ENCODE peak calls at places on chromosome 20, in four cellular contexts. U is mesendoderm, R is MM.1S, D is HCT116. E is an unnamed sample.

GRCh38 chr20:34541917-34542316 is 16.6 kb upstream of the MAP1LC3A start:
- DNase-seq in U (no peak), R (no peak), D (no peak), E (no peak)

GRCh38 chr20:7650481-7650880 is 289.8 kb downstream of the HAO1 start:
- DNase-seq in U (no peak), R (no peak), D (no peak), E (no peak)

GRCh38 chr20:50372770-50373088 is 137.5 kb upstream of the PTPN1 start:
- DNase-seq in U (peak), R (no peak), D (no peak), E (peak)

GRCh38 chr20:45469336-45470261 is at the start of gene WFDC2:
- DNase-seq in U (peak), R (no peak), D (no peak), E (peak)

GRCh38 chr20:34965051-34965450 is 9.4 kb downstream of the MYH7B start:
- DNase-seq in U (no peak), R (no peak), D (no peak), E (no peak)

GRCh38 chr20:19885576-19885956 is 127.5 kb downstream of the RIN2 start:
- DNase-seq in U (no peak), R (no peak), D (no peak), E (no peak)

GRCh38 chr20:8060977-8061376 is 41.4 kb upstream of the TMX4 start:
- DNase-seq in U (no peak), R (no peak), D (no peak), E (no peak)

GRCh38 chr20:25052255-25053206 is 5.4 kb downstream of the ACSS1 start:
- DNase-seq in U (no peak), R (no peak), D (no peak), E (no peak)

GRCh38 chr20:59006167-59006863 is 739 bp downstream of the CTSZ start:
- DNase-seq in U (no peak), R (no peak), D (no peak), E (no peak)

DNA sequence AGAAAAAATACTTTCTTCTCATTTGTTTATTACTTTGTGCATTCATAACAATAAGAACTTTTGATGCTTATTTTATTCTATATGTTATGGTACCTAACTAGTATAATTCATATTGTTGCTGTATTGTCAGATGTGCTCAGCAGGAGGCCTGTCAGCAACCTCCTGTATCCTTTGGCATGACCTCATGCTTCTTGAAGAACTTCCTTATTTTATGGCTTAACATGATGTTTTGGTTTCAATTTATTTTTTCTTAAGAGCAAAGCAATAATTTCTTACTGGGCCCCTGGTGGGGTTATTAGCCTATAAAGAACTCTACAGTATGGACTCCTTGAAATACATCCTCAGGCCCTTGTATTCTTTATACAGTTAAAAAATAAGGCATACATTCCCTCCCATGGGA is 17.3 kb downstream of the GGTLC1 start:
- DNase-seq in U (no peak), R (no peak), D (no peak), E (no peak)
- H3K4me2 ChIP-seq in U (no peak), R (no peak), D (no peak), E (no peak)

GRCh38 chr20:57135875-57136274 is 130.6 kb downstream of the BMP7 start:
- DNase-seq in U (no peak), R (no peak), D (no peak), E (no peak)
- H3K4me2 ChIP-seq in U (no peak), R (peak), D (peak), E (no peak)

DNA sequence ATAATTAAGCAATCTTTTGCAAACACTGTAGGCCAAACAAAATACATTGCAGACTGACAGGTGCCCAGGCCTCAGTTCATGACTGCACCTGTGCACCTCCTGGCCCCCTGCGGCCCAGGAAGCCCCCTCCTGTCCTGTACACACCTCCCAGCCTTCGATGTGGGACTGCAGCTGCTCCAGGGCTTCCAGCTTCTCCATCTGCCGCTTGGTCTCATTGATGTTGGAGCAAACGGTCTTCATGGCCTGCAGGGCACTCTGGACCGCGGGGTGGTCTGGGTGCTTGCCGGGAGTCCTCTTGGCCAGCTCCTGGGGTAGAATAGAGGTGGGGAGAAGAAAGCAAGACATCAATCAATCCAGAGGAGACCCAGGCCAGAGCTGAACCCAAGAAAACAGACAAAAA is 119.7 kb downstream of the PREX1 start:
- DNase-seq in U (no peak), R (no peak), D (no peak), E (no peak)
- H3K4me2 ChIP-seq in U (no peak), R (no peak), D (no peak), E (no peak)

GRCh38 chr20:10667077-10667401 is 6.8 kb downstream of the JAG1 start:
- DNase-seq in U (no peak), R (no peak), D (no peak), E (no peak)
- H3K4me2 ChIP-seq in U (no peak), R (no peak), D (no peak), E (no peak)

DNA sequence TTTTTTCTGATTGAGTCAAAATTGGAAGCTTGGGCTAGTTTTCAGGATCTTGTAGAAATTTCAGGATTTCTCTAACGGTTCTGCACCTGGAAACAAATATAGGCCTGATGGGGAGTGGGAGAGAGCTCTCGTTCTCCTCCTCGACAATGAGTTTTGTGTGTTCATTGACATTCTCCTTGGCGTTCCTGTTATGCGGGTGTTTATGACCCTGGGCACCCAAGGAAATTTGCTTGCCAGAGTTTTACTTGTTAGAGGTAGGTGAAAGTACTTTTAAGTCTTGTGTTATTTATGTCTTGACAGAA is 2.2 kb downstream of the ASXL1 start:
- DNase-seq in U (no peak), R (no peak), D (no peak), E (no peak)
- H3K4me2 ChIP-seq in U (no peak), R (peak), D (peak), E (peak)

GRCh38 chr20:4813839-4814695 is 92.4 kb downstream of the PRND start:
- DNase-seq in U (peak), R (peak), D (no peak), E (no peak)
- H3K4me2 ChIP-seq in U (no peak), R (peak), D (no peak), E (no peak)

DNA sequence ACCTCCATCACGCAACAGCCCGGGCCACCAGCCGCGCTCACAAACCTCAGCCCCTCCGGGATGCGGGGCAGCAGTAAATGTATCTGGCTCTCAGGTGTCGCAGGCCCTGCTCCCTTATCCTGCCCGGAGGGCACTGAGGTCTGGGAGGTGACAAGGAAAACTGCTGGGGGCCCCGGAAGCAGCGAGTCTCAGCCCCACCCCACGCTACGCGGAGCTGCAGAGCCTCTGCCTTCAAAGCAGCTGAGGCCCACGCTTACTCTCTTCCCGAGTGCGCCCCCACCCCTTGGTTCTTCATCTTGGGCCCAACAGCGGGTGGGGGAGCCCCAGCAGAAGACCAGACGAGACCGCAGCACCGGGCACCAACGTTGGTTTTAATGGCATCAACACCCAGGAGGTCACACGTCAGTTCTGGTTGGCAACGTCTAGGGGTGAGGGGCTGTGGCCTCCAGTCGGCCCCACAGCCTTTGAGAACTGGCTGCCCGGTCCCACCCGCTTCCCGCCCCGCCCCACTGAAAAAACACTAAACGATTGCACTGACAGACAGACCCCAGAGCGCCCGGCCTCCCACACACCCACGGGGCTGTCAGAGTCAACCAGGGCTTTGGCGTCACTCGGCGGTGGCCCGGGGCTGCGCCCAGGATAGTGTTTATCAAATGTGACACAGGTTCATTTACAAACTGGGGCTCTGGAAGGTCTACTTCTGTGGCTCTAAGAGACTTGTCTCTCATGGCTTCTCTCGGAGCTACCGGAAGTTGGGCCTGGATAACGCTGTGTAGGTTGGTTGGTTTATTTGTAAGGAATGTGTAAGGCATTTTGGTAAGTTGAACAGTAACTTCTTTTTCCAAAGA is 43.7 kb downstream of the DSTN start:
- DNase-seq in U (no peak), R (no peak), D (no peak), E (no peak)
- H3K4me2 ChIP-seq in U (no peak), R (no peak), D (no peak), E (no peak)

GRCh38 chr20:10922941-10923340 is 249.1 kb upstream of the JAG1 start:
- DNase-seq in U (peak), R (no peak), D (no peak), E (peak)

GRCh38 chr20:10924628-10925266 is 250.9 kb upstream of the JAG1 start:
- DNase-seq in U (no peak), R (no peak), D (no peak), E (no peak)

GRCh38 chr20:10921491-10922010 is 247.8 kb upstream of the JAG1 start:
- DNase-seq in U (no peak), R (no peak), D (no peak), E (no peak)

GRCh38 chr20:10920396-10920795 is 246.6 kb upstream of the JAG1 start:
- DNase-seq in U (no peak), R (no peak), D (no peak), E (no peak)

DNA sequence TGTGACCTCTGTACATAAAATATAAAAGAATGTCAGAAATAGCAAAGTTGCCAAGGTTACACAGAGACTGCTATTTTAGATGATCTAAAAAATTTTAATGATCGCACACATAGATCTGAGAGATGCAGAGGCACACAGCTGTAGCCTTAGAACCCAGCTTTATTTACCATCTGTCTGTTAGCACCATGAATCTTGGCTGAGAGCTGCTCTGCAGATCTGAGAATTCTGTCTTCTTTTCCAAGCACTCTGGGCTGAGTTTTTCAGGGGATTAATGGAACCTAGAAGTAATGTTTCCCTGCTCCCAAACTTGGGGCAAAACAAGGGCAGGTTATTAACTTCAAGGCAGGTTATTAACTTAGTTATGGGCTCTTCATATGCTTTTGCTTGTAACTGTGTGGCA is 248.7 kb upstream of the JAG1 start:
- DNase-seq in U (no peak), R (no peak), D (no peak), E (no peak)
- H3K4me2 ChIP-seq in U (no peak), R (no peak), D (peak), E (peak)

GRCh38 chr20:23048283-23049200 is 930 bp downstream of the THBD start:
- DNase-seq in U (peak), R (no peak), D (no peak), E (no peak)

GRCh38 chr20:23052904-23053303 is 3.4 kb upstream of the THBD start:
- DNase-seq in U (no peak), R (no peak), D (no peak), E (no peak)

GRCh38 chr20:23049201-23049932 is at the start of gene THBD:
- DNase-seq in U (peak), R (no peak), D (no peak), E (peak)

GRCh38 chr20:23049933-23050838 is 714 bp upstream of the THBD start:
- DNase-seq in U (peak), R (no peak), D (no peak), E (peak)

GRCh38 chr20:23050847-23051627 is 1.6 kb upstream of the THBD start:
- DNase-seq in U (peak), R (no peak), D (peak), E (peak)
- H3K4me2 ChIP-seq in U (peak), R (no peak), D (peak), E (peak)

DNA sequence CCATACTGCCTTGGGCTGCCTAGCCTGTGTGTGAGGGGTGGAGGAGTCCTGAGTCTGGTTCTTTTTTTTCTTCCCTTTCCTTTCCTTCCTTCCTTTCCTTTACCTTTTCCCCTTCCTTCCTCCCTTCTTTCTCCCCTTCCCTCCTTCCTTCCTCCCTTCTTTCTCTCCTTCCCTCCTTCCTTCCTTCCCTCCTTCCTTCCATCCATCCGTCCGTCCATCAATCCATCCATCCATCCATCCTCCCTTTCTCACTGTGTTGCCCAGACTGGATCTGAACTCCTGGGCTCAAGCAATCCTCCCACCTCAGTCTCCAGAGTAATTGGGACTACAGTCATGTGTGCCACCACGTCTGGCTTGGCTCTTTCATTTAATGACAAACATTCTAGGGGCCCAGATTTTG is 750.7 kb upstream of the CHD6 start:
- DNase-seq in U (no peak), R (no peak), D (no peak), E (no peak)
- H3K4me2 ChIP-seq in U (no peak), R (no peak), D (no peak), E (no peak)

E was measured in PC-9.